ENCODE peak calls at places on chromosomes 2 and 18, in nine cellular contexts. V is fibroblast of mammary gland; U is T-cell; Q is naive thymus-derived CD4-positive, alpha-beta T cell; S is chondrocyte; A is HS-5; O is anterior cingulate cortex; N is GM12892; Z is breast epithelium. F is an unnamed sample.

GRCh38 chr2:63514781-63515180 is 73.5 kb downstream of the WDPCP start:
- DNase-seq in V (no peak), U (no peak), Q (no peak), S (no peak), A (no peak), O (no peak), N (no peak), Z (no peak), F (no peak)

GRCh38 chr2:142462291-142462690 is 331.5 kb upstream of the LRP1B start:
- DNase-seq in V (no peak), U (no peak), Q (no peak), S (no peak), A (no peak), O (no peak), N (no peak), Z (no peak), F (no peak)

GRCh38 chr18:64110692-64111480 is 38.0 kb downstream of the LINC00305 start:
- DNase-seq in V (no peak), U (no peak), Q (no peak), S (no peak), A (peak), O (no peak), N (no peak), Z (no peak), F (no peak)

GRCh38 chr18:54964741-54965140 is 5.5 kb upstream of the CCDC68 start:
- DNase-seq in V (no peak), U (no peak), Q (no peak), S (no peak), A (no peak), O (no peak), N (no peak), Z (no peak), F (no peak)

GRCh38 chr2:111903930-111904439 is 5.6 kb downstream of the MERTK start:
- DNase-seq in V (no peak), U (no peak), Q (no peak), S (no peak), A (no peak), O (no peak), N (no peak), Z (no peak), F (no peak)

GRCh38 chr2:16707014-16707413 is 41.4 kb upstream of the CYRIA start:
- DNase-seq in V (no peak), U (no peak), Q (no peak), S (no peak), A (no peak), O (no peak), N (no peak), Z (no peak), F (no peak)

GRCh38 chr2:17719562-17720371 is 33.8 kb downstream of the SMC6 start:
- DNase-seq in V (peak), U (no peak), Q (peak), S (no peak), A (no peak), O (no peak), N (no peak), Z (no peak), F (peak)

GRCh38 chr2:100320547-100321180 is 1.6 kb downstream of the LONRF2 start:
- DNase-seq in V (peak), U (no peak), Q (no peak), S (no peak), A (no peak), O (no peak), N (no peak), Z (no peak), F (no peak)

GRCh38 chr18:36756262-36756661 is 72.5 kb downstream of the TPGS2 start:
- DNase-seq in V (peak), U (no peak), Q (no peak), S (no peak), A (peak), O (no peak), N (no peak), Z (no peak), F (no peak)

GRCh38 chr2:138534791-138535190 is 33.2 kb downstream of the SPOPL start:
- DNase-seq in V (no peak), U (no peak), Q (no peak), S (no peak), A (no peak), O (no peak), N (no peak), Z (no peak), F (no peak)

GRCh38 chr2:25698752-25699151 is 25.4 kb upstream of the DTNB start:
- DNase-seq in V (no peak), U (no peak), Q (no peak), S (no peak), A (no peak), O (no peak), N (no peak), Z (no peak), F (no peak)

GRCh38 chr2:240820014-240820606 is at the start of gene KIF1A:
- DNase-seq in V (no peak), U (no peak), Q (no peak), S (no peak), A (no peak), O (peak), N (no peak), Z (no peak), F (peak)

GRCh38 chr2:136572335-136572734 is 193.0 kb upstream of the THSD7B start:
- DNase-seq in V (no peak), U (no peak), Q (no peak), S (no peak), A (no peak), O (peak), N (no peak), Z (no peak), F (peak)

GRCh38 chr2:239886781-239887180 is 138.4 kb downstream of the NDUFA10 start:
- DNase-seq in V (no peak), U (no peak), Q (no peak), S (no peak), A (no peak), O (no peak), N (no peak), Z (no peak), F (no peak)

GRCh38 chr2:216678813-216679657 is 16.3 kb downstream of the IGFBP5 start:
- DNase-seq in V (no peak), U (no peak), Q (no peak), S (no peak), A (no peak), O (no peak), N (no peak), Z (no peak), F (no peak)

GRCh38 chr18:692841-693240 is 19.6 kb downstream of the ENOSF1 start:
- DNase-seq in V (no peak), U (no peak), Q (no peak), S (no peak), A (no peak), O (no peak), N (no peak), Z (no peak), F (no peak)

GRCh38 chr2:142463047-142463446 is 332.2 kb upstream of the LRP1B start:
- DNase-seq in V (no peak), U (no peak), Q (no peak), S (no peak), A (no peak), O (no peak), N (no peak), Z (no peak), F (no peak)

GRCh38 chr18:8654482-8655451 is 45.5 kb downstream of the RAB12 start:
- DNase-seq in V (peak), U (no peak), Q (peak), S (no peak), A (no peak), O (no peak), N (no peak), Z (no peak), F (peak)

GRCh38 chr2:167353605-167354280 is 465.5 kb downstream of the XIRP2 start:
- DNase-seq in V (no peak), U (no peak), Q (no peak), S (no peak), A (no peak), O (no peak), N (no peak), Z (no peak), F (no peak)

GRCh38 chr18:43265465-43265864 is 11.8 kb downstream of the SYT4 start:
- DNase-seq in V (no peak), U (no peak), Q (no peak), S (no peak), A (no peak), O (no peak), N (no peak), Z (no peak), F (no peak)

GRCh38 chr18:7598167-7599062 is 31.3 kb downstream of the PTPRM start:
- DNase-seq in V (peak), U (no peak), Q (no peak), S (no peak), A (no peak), O (no peak), N (no peak), Z (no peak), F (no peak)

GRCh38 chr18:79941473-79942119 is 9.9 kb downstream of the SLC66A2 start:
- DNase-seq in V (no peak), U (no peak), Q (no peak), S (peak), A (no peak), O (no peak), N (no peak), Z (peak), F (peak)

GRCh38 chr2:7019191-7019590 is 102.0 kb downstream of the RNF144A start:
- DNase-seq in V (no peak), U (no peak), Q (no peak), S (no peak), A (no peak), O (no peak), N (no peak), Z (no peak), F (no peak)

GRCh38 chr2:142973160-142973821 is 95.8 kb downstream of the KYNU start:
- DNase-seq in V (peak), U (no peak), Q (no peak), S (no peak), A (no peak), O (no peak), N (no peak), Z (no peak), F (no peak)

GRCh38 chr2:236565225-236565624 is 4.4 kb upstream of the ACKR3 start:
- DNase-seq in V (no peak), U (no peak), Q (no peak), S (no peak), A (no peak), O (no peak), N (no peak), Z (no peak), F (no peak)

GRCh38 chr18:10401489-10401888 is 52.9 kb upstream of the APCDD1 start:
- DNase-seq in V (peak), U (no peak), Q (no peak), S (no peak), A (no peak), O (no peak), N (no peak), Z (no peak), F (no peak)

F was measured in midbrain.